ENCODE peak calls at places on chromosome 13, in five cellular contexts. Y is K562, A is HCT116, X is SK-N-SH, H is HepG2. P is an unnamed sample.

GRCh38 chr13:30466358-30466714 is 600 bp upstream of the HMGB1 start:
- DNase-seq in Y (no peak), A (no peak), X (no peak), H (no peak), P (peak)

GRCh38 chr13:60662595-60662994 is 265.6 kb downstream of the TDRD3 start:
- DNase-seq in Y (no peak), X (no peak), H (no peak), A (no peak), P (no peak)

GRCh38 chr13:101382701-101383100 is 33.6 kb downstream of the NALCN start:
- DNase-seq in Y (no peak), A (no peak), X (no peak), H (no peak), P (no peak)

GRCh38 chr13:88085036-88085435 is 413.9 kb downstream of the SLITRK5 start:
- DNase-seq in H (no peak), Y (no peak), A (no peak), X (no peak), P (no peak)

GRCh38 chr13:57582032-57582431 is 49.5 kb upstream of the PCDH17 start:
- DNase-seq in X (no peak), A (no peak), Y (no peak), H (peak), P (peak)

GRCh38 chr13:109148243-109148642 is 518.8 kb downstream of the MYO16 start:
- DNase-seq in A (no peak), X (no peak), Y (no peak), H (no peak), P (no peak)

GRCh38 chr13:98910501-98910951 is 67.3 kb downstream of the DOCK9 start:
- DNase-seq in H (peak), A (peak), X (no peak), Y (no peak), P (no peak)

GRCh38 chr13:21717817-21718216 is 46.9 kb downstream of the FGF9 start:
- DNase-seq in H (no peak), X (no peak), Y (no peak), A (no peak), P (peak)

GRCh38 chr13:63408227-63409202 is 1992.9 kb upstream of the PCDH20 start:
- DNase-seq in H (no peak), X (peak), Y (no peak), A (no peak), P (peak)

GRCh38 chr13:70523622-70524021 is 415.4 kb upstream of the KLHL1 start:
- DNase-seq in Y (no peak), A (no peak), X (peak), H (no peak), P (no peak)

GRCh38 chr13:105785436-105785835 is 750.0 kb downstream of the EFNB2 start:
- DNase-seq in H (no peak), A (no peak), X (no peak), Y (no peak), P (no peak)

GRCh38 chr13:102555914-102556553 is 40.8 kb upstream of the TPP2 start:
- DNase-seq in X (peak), Y (peak), H (peak), A (peak), P (peak)

GRCh38 chr13:39770514-39770913 is 115.1 kb downstream of the COG6 start:
- DNase-seq in A (no peak), H (no peak), Y (no peak), X (no peak), P (no peak)

GRCh38 chr13:100175803-100176182 is 86.9 kb downstream of the PCCA start:
- DNase-seq in X (no peak), Y (no peak), A (no peak), H (no peak), P (no peak)

GRCh38 chr13:51584731-51585191 is 499 bp downstream of the WDFY2 start:
- DNase-seq in X (peak), H (peak), Y (peak), A (peak), P (peak)

GRCh38 chr13:36788276-36788675 is 30.7 kb upstream of the RFXAP start:
- DNase-seq in Y (no peak), A (no peak), X (no peak), H (no peak), P (no peak)

GRCh38 chr13:111051656-111052232 is 63.4 kb upstream of the ARHGEF7 start:
- DNase-seq in Y (no peak), X (no peak), A (no peak), H (no peak), P (no peak)

GRCh38 chr13:33547035-33547434 is 261.5 kb upstream of the STARD13 start:
- DNase-seq in H (no peak), A (no peak), X (no peak), Y (no peak), P (no peak)

GRCh38 chr13:105587786-105588185 is 947.7 kb downstream of the EFNB2 start:
- DNase-seq in A (peak), H (no peak), X (no peak), Y (no peak), P (peak)

GRCh38 chr13:106522898-106523525 is 12.4 kb downstream of the EFNB2 start:
- DNase-seq in A (no peak), Y (no peak), X (no peak), H (no peak), P (no peak)

GRCh38 chr13:33744589-33745369 is 73.2 kb upstream of the RFC3 start:
- DNase-seq in A (no peak), X (no peak), Y (no peak), H (no peak), P (no peak)

GRCh38 chr13:38398810-38399493 is 49.3 kb downstream of the UFM1 start:
- DNase-seq in Y (no peak), A (no peak), H (no peak), X (no peak), P (no peak)

GRCh38 chr13:47747901-47748300 is 253.2 kb downstream of the SUCLA2 start:
- DNase-seq in X (no peak), A (no peak), H (no peak), Y (no peak), P (peak)

GRCh38 chr13:24232474-24232873 is 72.0 kb downstream of the SPATA13 start:
- DNase-seq in H (no peak), X (no peak), A (no peak), Y (no peak), P (peak)

GRCh38 chr13:24148414-24149305 is 11.9 kb upstream of the SPATA13 start:
- DNase-seq in H (peak), A (peak), Y (no peak), X (no peak), P (peak)

GRCh38 chr13:78586706-78587105 is 16.6 kb downstream of the POU4F1 start:
- DNase-seq in Y (peak), H (no peak), X (no peak), A (no peak), P (peak)

DNA sequence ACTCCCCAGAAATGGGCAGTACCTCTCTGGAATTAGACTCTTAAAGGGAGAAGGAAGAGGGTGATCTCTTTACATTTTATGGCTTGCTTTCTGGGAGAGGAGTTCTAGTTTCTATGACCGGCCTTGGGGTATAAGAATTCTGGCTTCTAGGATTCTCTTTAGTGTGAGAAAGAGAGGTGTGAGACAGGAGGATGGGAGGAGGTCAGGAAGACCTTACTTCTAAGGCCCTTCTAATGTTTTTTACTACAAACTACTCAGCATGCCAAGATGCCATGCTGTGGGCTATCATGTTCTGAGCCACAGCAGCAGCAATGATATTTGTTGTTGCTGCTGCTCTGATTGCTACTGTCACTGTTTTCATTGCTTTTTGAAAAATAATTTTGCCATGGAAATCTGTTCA is 538.3 kb downstream of the SLITRK6 start:
- DNase-seq in A (no peak), X (no peak), H (no peak), Y (no peak), P (no peak)
- TF ChIP-seq REST in A (no peak), X (no peak), H (no peak), Y (no peak), P (no peak)

GRCh38 chr13:46210362-46211083 is 1.2 kb upstream of the LRRC63 start:
- DNase-seq in Y (no peak), A (no peak), X (no peak), H (no peak), P (no peak)
- H2AFZ ChIP-seq in Y (peak), A (no peak), X (peak), H (peak), P (peak)

GRCh38 chr13:31827707-31828106 is 88.4 kb downstream of the RXFP2 start:
- DNase-seq in H (no peak), X (no peak), Y (no peak), A (no peak), P (no peak)

GRCh38 chr13:31824705-31825512 is 85.6 kb downstream of the RXFP2 start:
- DNase-seq in H (no peak), X (no peak), A (no peak), Y (no peak), P (no peak)
- TF ChIP-seq REST in H (no peak), X (no peak), A (no peak), Y (no peak), P (no peak)

GRCh38 chr13:95485045-95485517 is 67.4 kb upstream of the CLDN10 start:
- DNase-seq in H (peak), A (no peak), Y (peak), X (peak), P (no peak)
- H2AFZ ChIP-seq in H (no peak), A (no peak), Y (peak), X (no peak), P (no peak)

GRCh38 chr13:93788456-93788855 is 561.8 kb downstream of the GPC6 start:
- DNase-seq in Y (no peak), X (no peak), A (no peak), H (peak), P (no peak)

GRCh38 chr13:93789058-93789457 is 562.5 kb downstream of the GPC6 start:
- DNase-seq in X (no peak), A (no peak), H (no peak), Y (no peak), P (no peak)

GRCh38 chr13:93797463-93797862 is 570.9 kb downstream of the GPC6 start:
- DNase-seq in H (no peak), X (no peak), Y (no peak), A (no peak), P (no peak)

GRCh38 chr13:93794197-93794885 is 567.7 kb downstream of the GPC6 start:
- DNase-seq in X (no peak), Y (no peak), A (no peak), H (no peak), P (no peak)
- TF ChIP-seq REST in X (no peak), Y (no peak), A (no peak), H (no peak), P (no peak)

GRCh38 chr13:26007774-26008173 is 44.0 kb downstream of the SHISA2 start:
- DNase-seq in Y (no peak), H (no peak), A (no peak), X (no peak), P (no peak)
- H2AFZ ChIP-seq in Y (no peak), H (no peak), A (no peak), X (no peak), P (no peak)

DNA sequence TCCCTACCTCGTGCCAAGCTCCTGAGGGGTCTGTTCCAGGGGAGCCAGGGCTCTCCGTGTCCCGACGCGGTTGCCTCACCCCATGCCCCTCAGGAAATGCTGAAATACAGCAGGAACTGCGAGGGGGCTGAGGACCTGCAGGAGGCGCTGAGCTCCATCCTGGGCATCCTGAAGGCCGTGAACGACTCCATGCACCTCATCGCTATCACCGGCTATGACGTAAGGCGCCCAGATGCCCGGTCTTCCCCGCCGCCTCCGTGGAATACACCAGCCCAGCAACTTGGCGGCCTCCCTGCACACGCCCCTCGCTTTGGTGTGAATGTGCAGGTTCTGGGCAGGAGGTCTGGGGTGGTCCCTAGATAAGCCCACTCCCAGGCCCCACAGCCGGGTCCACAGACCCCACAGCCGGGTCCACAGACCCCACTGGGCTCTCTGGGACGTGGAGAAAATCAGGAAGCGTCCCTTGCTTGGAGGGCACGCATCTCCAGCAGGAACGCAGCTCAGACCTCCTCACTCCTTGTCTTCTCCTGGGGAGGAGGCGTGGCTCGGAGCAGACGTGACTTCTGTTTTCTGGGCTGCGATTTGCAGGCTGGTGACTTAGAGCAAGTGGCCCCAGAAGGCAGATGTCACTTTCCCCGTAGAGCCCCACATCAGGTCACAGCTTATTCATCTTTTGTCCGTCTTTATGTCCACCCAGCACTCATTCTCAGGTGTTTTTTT is 19.4 kb upstream of the F7 start:
- DNase-seq in A (no peak), X (no peak), Y (peak), H (no peak), P (peak)
- TF ChIP-seq REST in A (no peak), X (no peak), Y (no peak), H (no peak), P (no peak)

GRCh38 chr13:49419292-49419691 is 24.6 kb downstream of the CAB39L start:
- DNase-seq in Y (no peak), A (no peak), H (peak), X (no peak), P (no peak)
- H2AFZ ChIP-seq in Y (no peak), A (no peak), H (no peak), X (no peak), P (no peak)

P was measured in GM23338.